ENCODE peak calls at places on chromosomes 5 and 9, in ten cellular contexts. C is tibial nerve, A is caudate nucleus, U is GM10248, G is HL-60, K is HS-27A, P is B cell, W is neural progenitor cell, Q is T follicular helper cell, J is AG04450. Z is an unnamed sample.

GRCh38 chr5:73825219-73825618 is 199.2 kb downstream of the ARHGEF28 start:
- DNase-seq in C (no peak), A (no peak), U (no peak), G (no peak), K (no peak), P (no peak), W (no peak), Q (no peak), J (no peak), Z (no peak)

GRCh38 chr9:134671341-134672113 is 29.9 kb downstream of the COL5A1 start:
- DNase-seq in C (no peak), A (no peak), U (no peak), G (no peak), K (no peak), P (no peak), W (no peak), Q (no peak), J (no peak), Z (peak)

GRCh38 chr9:90517103-90517502 is 125.5 kb downstream of the DIRAS2 start:
- DNase-seq in C (no peak), A (no peak), U (no peak), G (no peak), K (no peak), P (no peak), W (no peak), Q (no peak), J (no peak), Z (no peak)

GRCh38 chr5:40904205-40904993 is 4.9 kb upstream of the C7 start:
- DNase-seq in C (peak), A (peak), U (peak), G (peak), K (peak), P (no peak), W (peak), Q (no peak), J (peak), Z (peak)

GRCh38 chr9:137218754-137219271 is 3.2 kb downstream of the RNF208 start:
- DNase-seq in C (no peak), A (no peak), U (no peak), G (no peak), K (no peak), P (no peak), W (no peak), Q (no peak), J (no peak), Z (no peak)

GRCh38 chr9:136255166-136255538 is 9.5 kb upstream of the QSOX2 start:
- DNase-seq in C (no peak), A (no peak), U (no peak), G (no peak), K (no peak), P (no peak), W (no peak), Q (no peak), J (no peak), Z (no peak)

GRCh38 chr9:3200331-3200774 is 325.4 kb downstream of the RFX3 start:
- DNase-seq in C (no peak), A (no peak), U (no peak), G (no peak), K (no peak), P (no peak), W (no peak), Q (no peak), J (no peak), Z (no peak)

GRCh38 chr5:66247176-66247960 is 103.3 kb downstream of the SREK1 start:
- DNase-seq in C (no peak), A (no peak), U (no peak), G (no peak), K (peak), P (no peak), W (no peak), Q (no peak), J (peak), Z (no peak)

GRCh38 chr9:126799051-126799450 is 5.8 kb upstream of the ZBTB43 start:
- DNase-seq in C (no peak), A (no peak), U (no peak), G (no peak), K (no peak), P (no peak), W (no peak), Q (no peak), J (no peak), Z (no peak)

GRCh38 chr9:33168941-33169544 is 1.9 kb upstream of the B4GALT1 start:
- DNase-seq in C (no peak), A (no peak), U (no peak), G (no peak), K (no peak), P (no peak), W (no peak), Q (no peak), J (no peak), Z (no peak)

GRCh38 chr9:81193362-81194339 is 495.7 kb downstream of the TLE1 start:
- DNase-seq in C (no peak), A (no peak), U (no peak), G (no peak), K (no peak), P (no peak), W (no peak), Q (no peak), J (no peak), Z (no peak)

GRCh38 chr5:131545856-131546255 is 89.2 kb downstream of the RAPGEF6 start:
- DNase-seq in C (no peak), A (no peak), U (no peak), G (no peak), K (no peak), P (no peak), W (no peak), Q (no peak), J (no peak), Z (no peak)

GRCh38 chr9:79302002-79302401 is 269.8 kb upstream of the TLE4 start:
- DNase-seq in C (no peak), A (no peak), U (no peak), G (no peak), K (no peak), P (no peak), W (no peak), Q (no peak), J (no peak), Z (no peak)

GRCh38 chr9:115973241-115973640 is 180.3 kb upstream of the PAPPA start:
- DNase-seq in C (no peak), A (no peak), U (no peak), G (no peak), K (no peak), P (no peak), W (no peak), Q (no peak), J (no peak), Z (no peak)

GRCh38 chr9:111533099-111533785 is 8.3 kb downstream of the ZNF483 start:
- DNase-seq in C (no peak), A (no peak), U (no peak), G (no peak), K (no peak), P (no peak), W (no peak), Q (no peak), J (no peak), Z (no peak)

GRCh38 chr5:38931731-38932130 is 85.9 kb downstream of the OSMR start:
- DNase-seq in C (no peak), A (no peak), U (no peak), G (no peak), K (no peak), P (no peak), W (no peak), Q (no peak), J (no peak), Z (no peak)

GRCh38 chr5:133303298-133303697 is 251.5 kb downstream of the HSPA4 start:
- DNase-seq in C (no peak), A (no peak), U (no peak), G (no peak), K (no peak), P (no peak), W (no peak), Q (no peak), J (no peak), Z (no peak)

GRCh38 chr5:169765176-169765575 is 128.1 kb downstream of the DOCK2 start:
- DNase-seq in C (no peak), A (no peak), U (no peak), G (no peak), K (no peak), P (no peak), W (no peak), Q (no peak), J (no peak), Z (no peak)

GRCh38 chr9:119164716-119165115 is 204.5 kb downstream of the BRINP1 start:
- DNase-seq in C (no peak), A (no peak), U (no peak), G (no peak), K (no peak), P (no peak), W (no peak), Q (no peak), J (no peak), Z (no peak)

GRCh38 chr5:6525910-6526309 is 77.3 kb downstream of the UBE2QL1 start:
- DNase-seq in C (no peak), A (no peak), U (peak), G (no peak), K (no peak), P (no peak), W (peak), Q (no peak), J (no peak), Z (no peak)

GRCh38 chr9:90064248-90064647 is 459.4 kb downstream of the GADD45G start:
- DNase-seq in C (no peak), A (no peak), U (no peak), G (no peak), K (no peak), P (no peak), W (no peak), Q (no peak), J (no peak), Z (no peak)

GRCh38 chr9:134381671-134382505 is 55.6 kb downstream of the RXRA start:
- DNase-seq in C (no peak), A (no peak), U (peak), G (peak), K (no peak), P (no peak), W (no peak), Q (no peak), J (no peak), Z (no peak)

GRCh38 chr5:37552770-37553719 is 173.9 kb downstream of the WDR70 start:
- DNase-seq in C (no peak), A (no peak), U (no peak), G (peak), K (peak), P (no peak), W (no peak), Q (no peak), J (peak), Z (no peak)

GRCh38 chr9:81686614-81687520 is 2.5 kb downstream of the TLE1 start:
- DNase-seq in C (peak), A (peak), U (peak), G (peak), K (peak), P (peak), W (peak), Q (no peak), J (peak), Z (peak)

GRCh38 chr5:142405814-142406395 is 81.1 kb upstream of the SPRY4 start:
- DNase-seq in C (no peak), A (no peak), U (no peak), G (no peak), K (no peak), P (no peak), W (no peak), Q (no peak), J (no peak), Z (no peak)

GRCh38 chr9:110427497-110428104 is 89.9 kb upstream of the TXNDC8 start:
- DNase-seq in C (no peak), A (no peak), U (peak), G (peak), K (no peak), P (no peak), W (peak), Q (no peak), J (no peak), Z (no peak)

GRCh38 chr5:157444224-157444623 is 15.8 kb upstream of the NIPAL4 start:
- DNase-seq in C (no peak), A (no peak), U (no peak), G (no peak), K (no peak), P (no peak), W (no peak), Q (no peak), J (no peak), Z (no peak)